ENCODE peak calls at places on chromosomes 2 and 18, in nine cellular contexts. Q, D, J, F, A, L, P, C and N are unnamed samples.

GRCh38 chr18:10536270-10536669 is 10.4 kb downstream of the NAPG start:
- DNase-seq in L (no peak), P (no peak), J (no peak), A (no peak), C (no peak), F (no peak), Q (no peak), D (no peak), N (no peak)

GRCh38 chr2:239821694-239822075 is 203.5 kb downstream of the NDUFA10 start:
- DNase-seq in A (peak), F (peak), Q (no peak), C (peak), L (no peak), P (no peak), J (no peak), D (no peak), N (no peak)

GRCh38 chr2:120425014-120425413 is 79.1 kb downstream of the INHBB start:
- DNase-seq in C (peak), D (no peak), J (no peak), Q (no peak), F (peak), A (peak), P (no peak), L (no peak), N (no peak)

GRCh38 chr2:28624798-28625701 is 126.6 kb upstream of the PPP1CB start:
- DNase-seq in L (no peak), F (peak), J (peak), P (no peak), A (no peak), D (no peak), C (peak), Q (peak), N (no peak)

GRCh38 chr18:74226156-74226555 is 65.6 kb downstream of the CYB5A start:
- DNase-seq in C (no peak), P (no peak), F (no peak), Q (no peak), J (no peak), D (no peak), L (no peak), A (no peak), N (no peak)

GRCh38 chr2:63378589-63378988 is 209.7 kb downstream of the WDPCP start:
- DNase-seq in C (no peak), L (no peak), P (no peak), Q (no peak), F (no peak), D (no peak), A (no peak), J (no peak), N (no peak)

GRCh38 chr2:11746807-11747459 is 501 bp downstream of the LPIN1 start:
- DNase-seq in D (no peak), C (no peak), A (no peak), F (no peak), J (no peak), L (no peak), P (no peak), Q (peak), N (no peak)

GRCh38 chr2:37588316-37588777 is 83.1 kb downstream of the CDC42EP3 start:
- DNase-seq in C (no peak), D (no peak), P (no peak), F (no peak), A (no peak), Q (no peak), L (no peak), J (no peak), N (no peak)

GRCh38 chr2:235277485-235277884 is 216.4 kb upstream of the AGAP1 start:
- DNase-seq in C (no peak), D (no peak), Q (no peak), L (no peak), P (no peak), J (no peak), F (no peak), A (no peak), N (no peak)

GRCh38 chr18:39435986-39436385 is 1870.4 kb upstream of the CELF4 start:
- DNase-seq in Q (no peak), D (no peak), C (no peak), L (no peak), P (no peak), A (no peak), J (no peak), F (no peak), N (no peak)

GRCh38 chr18:5543854-5544389 is at the start of gene EPB41L3:
- DNase-seq in L (no peak), D (peak), C (no peak), J (no peak), F (peak), Q (peak), A (no peak), P (no peak), N (no peak)

GRCh38 chr18:62850619-62851306 is 135.4 kb downstream of the PHLPP1 start:
- DNase-seq in L (no peak), C (no peak), F (no peak), Q (no peak), D (no peak), J (no peak), P (no peak), A (no peak), N (no peak)

GRCh38 chr2:46776687-46777327 is 138.8 kb downstream of the MCFD2 start:
- DNase-seq in P (no peak), D (peak), F (no peak), C (peak), L (no peak), Q (no peak), A (no peak), J (peak), N (peak)

GRCh38 chr2:30769891-30770462 is 37.3 kb downstream of the CAPN13 start:
- DNase-seq in J (no peak), F (no peak), D (no peak), P (no peak), C (no peak), L (no peak), A (no peak), Q (no peak), N (no peak)

GRCh38 chr2:239803102-239803763 is 221.9 kb downstream of the NDUFA10 start:
- DNase-seq in F (no peak), Q (no peak), A (peak), L (no peak), C (peak), P (no peak), J (no peak), D (no peak), N (no peak)

GRCh38 chr2:225691711-225692110 is 292.2 kb downstream of the NYAP2 start:
- DNase-seq in D (no peak), Q (no peak), L (no peak), C (no peak), P (no peak), A (no peak), J (no peak), F (no peak), N (no peak)

GRCh38 chr18:48339692-48340091 is 69.5 kb downstream of the ZBTB7C start:
- DNase-seq in Q (no peak), D (no peak), J (no peak), F (no peak), P (no peak), L (no peak), C (no peak), A (no peak), N (no peak)

GRCh38 chr2:71637168-71637567 is 183.8 kb downstream of the DYSF start:
- DNase-seq in P (no peak), Q (no peak), J (no peak), F (no peak), A (no peak), L (no peak), D (no peak), C (no peak), N (no peak)

GRCh38 chr2:9420495-9420894 is 2.8 kb downstream of the ITGB1BP1 start:
- DNase-seq in L (no peak), C (no peak), D (no peak), Q (no peak), P (no peak), J (no peak), A (no peak), F (no peak), N (no peak)

GRCh38 chr2:30040147-30040546 is 106.7 kb upstream of the YPEL5 start:
- DNase-seq in Q (no peak), C (no peak), A (no peak), P (no peak), J (no peak), D (no peak), F (no peak), L (no peak), N (no peak)

GRCh38 chr2:19359456-19359855 is 1.0 kb upstream of the OSR1 start:
- DNase-seq in P (no peak), C (no peak), Q (no peak), A (no peak), D (no peak), L (no peak), F (no peak), J (no peak), N (no peak)

GRCh38 chr2:88489181-88489580 is 36.7 kb upstream of the FOXI3 start:
- DNase-seq in Q (no peak), D (no peak), J (no peak), C (no peak), P (no peak), L (no peak), F (no peak), A (no peak), N (no peak)

GRCh38 chr18:8949206-8949605 is 153.3 kb upstream of the NDUFV2 start:
- DNase-seq in P (no peak), C (no peak), Q (peak), A (no peak), D (no peak), F (no peak), L (no peak), J (no peak), N (no peak)

GRCh38 chr2:2769481-2770431 is 438.7 kb upstream of the MYT1L start:
- DNase-seq in A (peak), J (no peak), L (peak), D (no peak), Q (peak), F (no peak), P (no peak), C (no peak), N (no peak)